ENCODE peak calls at places on chromosomes 13 and 19, in five cellular contexts. J is stomach, W is spleen, I is suprapubic skin, N is transverse colon. U is an unnamed sample.

GRCh38 chr13:36907801-36908200 is 12.2 kb downstream of the SMAD9 start:
- DNase-seq in J (no peak), W (no peak), I (no peak), N (no peak), U (no peak)

GRCh38 chr19:41218615-41219507 is at the start of gene AXL:
- DNase-seq in J (peak; percentile 39), W (no peak), I (peak; percentile 92), N (peak; percentile 64), U (no peak)

GRCh38 chr19:29631450-29631849 is 25.4 kb downstream of the POP4 start:
- DNase-seq in J (no peak), W (peak; percentile 37), I (no peak), N (no peak), U (no peak)

GRCh38 chr13:40362502-40362901 is 303.9 kb downstream of the FOXO1 start:
- DNase-seq in J (no peak), W (no peak), I (no peak), N (no peak), U (no peak)

GRCh38 chr13:25717798-25718197 is 334.0 kb downstream of the SHISA2 start:
- DNase-seq in J (no peak), W (no peak), I (no peak), N (no peak), U (no peak)

GRCh38 chr19:43078311-43078710 is 4.2 kb downstream of the PSG2 start:
- DNase-seq in J (no peak), W (no peak), I (no peak), N (no peak), U (no peak)

GRCh38 chr13:73073050-73073449 is 14.2 kb downstream of the KLF5 start:
- DNase-seq in J (no peak), W (no peak), I (no peak), N (no peak), U (no peak)

GRCh38 chr19:46602392-46603194 is 1.5 kb downstream of the CALM3 start:
- DNase-seq in J (no peak), W (peak; percentile 81), I (no peak), N (no peak), U (no peak)

GRCh38 chr13:79483302-79483701 is 2.3 kb downstream of the NDFIP2 start:
- DNase-seq in J (no peak), W (no peak), I (no peak), N (no peak), U (no peak)

GRCh38 chr19:29098091-29098490 is 114.9 kb downstream of the UQCRFS1 start:
- DNase-seq in J (no peak), W (no peak), I (no peak), N (no peak), U (no peak)

GRCh38 chr19:7500811-7501450 is 12.1 kb upstream of the PEX11G start:
- DNase-seq in J (peak; percentile 72), W (peak; percentile 87), I (no peak), N (peak; percentile 74), U (no peak)
- TF ChIP-seq POLR2AphosphoS5 in J (no peak), W (peak; percentile 50), I (no peak), N (no peak), U (no peak)

GRCh38 chr19:35025969-35026368 is 4.3 kb upstream of the SCN1B start:
- DNase-seq in J (no peak), W (no peak), I (no peak), N (no peak), U (no peak)

GRCh38 chr19:35027851-35028599 is 2.2 kb upstream of the SCN1B start:
- DNase-seq in J (no peak), W (no peak), I (no peak), N (no peak), U (no peak)

GRCh38 chr19:35026418-35026817 is 3.9 kb upstream of the SCN1B start:
- DNase-seq in J (no peak), W (no peak), I (no peak), N (no peak), U (no peak)

GRCh38 chr19:35029737-35030256 is 473 bp upstream of the SCN1B start:
- DNase-seq in J (no peak), W (no peak), I (no peak), N (no peak), U (no peak)

DNA sequence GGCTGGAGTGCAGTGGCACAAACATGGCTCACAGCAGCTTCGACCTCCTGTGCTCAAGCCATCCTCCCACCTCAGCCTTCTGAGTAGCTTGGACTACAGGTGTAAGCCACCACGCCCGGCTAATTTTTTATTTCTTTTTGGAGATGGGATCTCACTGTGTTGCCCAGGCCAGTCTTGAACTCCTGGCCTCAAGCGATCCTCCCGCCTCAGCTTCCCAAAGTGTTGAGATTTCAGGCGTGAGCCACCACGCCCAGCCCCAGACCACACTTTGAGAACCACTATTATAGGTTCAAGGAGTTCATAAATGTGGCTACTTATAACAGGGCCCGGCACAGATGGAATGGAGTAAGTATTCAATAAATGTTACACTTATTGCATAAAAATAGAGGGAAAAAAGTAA is 3.3 kb upstream of the SCN1B start:
- DNase-seq in J (no peak), W (no peak), I (no peak), N (no peak), U (no peak)
- TF ChIP-seq POLR2A in J (no peak), W (no peak), I (no peak), N (no peak), U (no peak)

GRCh38 chr19:38699027-38699346 is 45.3 kb downstream of the CAPN12 start:
- DNase-seq in J (no peak), W (no peak), I (no peak), N (no peak), U (no peak)

GRCh38 chr19:38697641-38698071 is 46.6 kb downstream of the CAPN12 start:
- DNase-seq in J (no peak), W (no peak), I (no peak), N (no peak), U (no peak)

GRCh38 chr19:38699647-38700349 is 44.5 kb downstream of the CAPN12 start:
- DNase-seq in J (no peak), W (no peak), I (no peak), N (no peak), U (no peak)

GRCh38 chr19:38697197-38697596 is 47.1 kb downstream of the CAPN12 start:
- DNase-seq in J (no peak), W (no peak), I (no peak), N (no peak), U (no peak)

DNA sequence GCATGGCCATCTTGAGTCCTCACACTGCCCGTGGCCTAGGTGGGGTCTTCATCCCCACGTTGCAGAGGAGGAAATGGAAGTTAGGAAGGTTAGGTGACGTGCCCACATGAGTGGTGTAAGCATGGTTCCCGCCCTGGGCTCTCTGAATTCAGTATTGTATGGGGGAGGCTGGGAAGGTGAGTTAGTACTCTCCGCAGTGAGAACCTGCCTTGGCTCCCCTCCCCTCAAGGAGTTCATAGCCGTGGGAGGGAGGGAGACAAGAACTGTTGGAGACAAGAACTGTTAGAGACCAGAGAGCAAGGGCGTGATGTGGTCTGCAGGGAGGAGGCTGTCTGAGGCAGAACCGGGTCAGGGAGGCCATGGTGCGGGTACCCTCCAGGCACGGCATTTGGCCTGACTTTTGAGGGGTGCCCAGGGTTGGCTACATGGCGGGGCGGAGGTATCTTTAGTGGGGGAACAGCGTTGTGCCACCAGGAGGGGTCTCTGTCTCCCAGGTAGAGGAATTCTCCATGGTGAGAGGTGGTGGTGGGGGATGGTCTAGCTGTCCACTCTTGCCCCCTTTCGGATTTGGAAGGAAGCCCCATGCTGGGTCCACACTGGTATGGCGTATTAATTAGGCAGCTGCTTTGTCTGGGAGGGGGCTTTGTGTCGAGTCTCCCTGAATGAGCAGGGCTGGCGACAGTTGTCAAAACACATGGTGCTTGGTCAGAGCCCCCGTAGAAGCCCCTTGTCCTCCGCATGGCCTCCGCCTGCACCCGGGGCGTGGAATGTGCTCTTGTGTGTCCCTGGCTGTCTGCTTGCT is 45.8 kb downstream of the CAPN12 start:
- DNase-seq in J (no peak), W (no peak), I (no peak), N (no peak), U (no peak)
- TF ChIP-seq POLR2AphosphoS5 in J (no peak), W (no peak), I (no peak), N (no peak), U (no peak)

DNA sequence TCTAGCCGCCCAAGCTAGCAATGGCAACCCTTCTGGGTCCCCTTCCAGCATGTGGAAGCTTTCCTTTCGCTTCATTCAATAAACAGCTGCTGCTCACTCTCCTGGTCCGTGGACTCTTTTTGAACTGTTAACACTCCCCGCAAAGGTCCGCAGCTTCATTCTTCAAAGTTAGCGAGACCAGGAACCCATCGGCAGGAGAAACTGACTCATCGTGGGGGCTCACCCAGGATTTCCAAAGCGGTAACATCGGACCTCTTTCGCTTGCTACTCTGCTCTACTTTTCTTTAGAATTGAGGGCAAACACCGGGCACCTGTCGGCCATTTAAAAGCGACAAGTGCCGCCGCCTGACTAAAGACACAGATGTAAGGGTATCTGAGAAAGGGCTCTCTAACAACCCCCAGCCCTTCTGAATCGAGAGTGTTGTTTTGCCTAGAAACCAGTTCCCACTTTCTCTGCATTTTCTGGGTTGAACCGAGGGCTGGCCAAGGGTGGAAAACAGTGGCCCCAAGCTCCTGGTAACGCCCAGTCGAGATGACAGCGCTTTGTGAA is 5.8 kb downstream of the UBA52 start:
- DNase-seq in J (no peak), W (no peak), I (no peak), N (no peak), U (no peak)
- TF ChIP-seq POLR2A in J (no peak), W (no peak), I (no peak), N (no peak), U (peak; percentile 58)

GRCh38 chr13:93260591-93260990 is 34.0 kb downstream of the GPC6 start:
- DNase-seq in J (no peak), W (no peak), I (no peak), N (no peak), U (no peak)
- TF ChIP-seq POLR2AphosphoS5 in J (no peak), W (no peak), I (no peak), N (no peak), U (no peak)

GRCh38 chr13:76971215-76971614 is 20.7 kb upstream of the CLN5 start:
- DNase-seq in J (no peak), W (no peak), I (no peak), N (no peak), U (no peak)
- TF ChIP-seq POLR2A in J (no peak), W (no peak), I (no peak), N (no peak), U (no peak)

GRCh38 chr19:30693179-30693578 is 321.0 kb downstream of the ZNF536 start:
- DNase-seq in J (no peak), W (no peak), I (no peak), N (no peak), U (no peak)
- TF ChIP-seq POLR2AphosphoS5 in J (no peak), W (no peak), I (no peak), N (no peak), U (no peak)

DNA sequence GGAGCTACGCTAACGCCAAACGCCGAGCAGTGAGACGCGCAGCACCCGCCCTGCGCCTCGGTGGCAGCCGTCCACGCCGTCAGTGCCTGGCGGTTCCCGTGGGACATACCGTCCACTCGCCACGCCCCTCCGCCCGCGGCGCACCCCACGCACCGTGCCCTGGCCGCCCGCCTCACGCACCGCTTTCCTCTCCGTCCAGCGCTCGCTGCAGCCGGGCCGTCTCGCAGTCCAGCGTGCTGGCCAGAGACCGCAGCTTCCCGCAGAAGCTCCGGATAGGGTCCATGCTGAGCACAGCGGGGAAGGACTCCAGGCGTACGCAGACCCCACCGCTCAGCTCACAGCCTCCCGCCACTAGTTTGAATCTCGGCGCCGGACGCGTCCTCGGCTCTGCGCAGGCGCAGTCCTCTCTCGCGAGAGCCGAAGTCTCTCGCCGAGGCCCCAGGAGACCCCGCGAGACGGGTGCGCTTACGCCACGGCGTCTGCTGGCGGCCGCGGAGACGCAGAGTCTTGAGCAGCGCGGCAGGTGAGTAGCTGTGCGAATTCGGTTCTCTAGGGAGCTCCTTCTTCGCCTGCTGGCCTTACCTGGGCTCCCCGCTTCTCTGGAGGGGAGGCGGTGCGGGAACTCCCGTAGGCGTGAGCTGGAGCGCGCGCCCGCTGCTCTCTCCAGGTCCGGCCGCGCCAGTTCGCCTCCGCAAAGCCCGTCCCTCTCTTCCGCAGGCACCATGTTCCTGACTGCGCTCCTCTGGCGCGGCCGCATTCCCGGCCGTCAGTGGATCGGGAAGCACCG is at the start of the genes MRPL57 and SKA3:
- DNase-seq in J (peak; percentile 94), W (peak; percentile 97), I (peak; percentile 94), N (peak; percentile 94), U (peak; percentile 86)
- TF ChIP-seq POLR2A in J (peak; percentile 63), W (peak; percentile 91), I (peak; percentile 31), N (peak; percentile 94), U (peak; percentile 98)

U was measured in GM12892.